ENCODE peak calls at places on chromosomes 13 and 19, in ten cellular contexts. One of them, this sample, is unnamed.

GRCh38 chr13:21240586-21240985 is 64.1 kb downstream of the MRPL57 start:
- DNase-seq in PC-9: no peak
- DNase-seq in AG10803: peak; percentile 77
- DNase-seq in hepatocyte: no peak
- DNase-seq in coronary artery: no peak
- DNase-seq in testis: no peak
- DNase-seq in fibroblast of pulmonary artery: peak; percentile 51
- DNase-seq in OCI-LY7: no peak
- DNase-seq in uterus: no peak
- DNase-seq in bronchial epithelial cell: peak; percentile 33
- DNase-seq in this sample: no peak

GRCh38 chr13:101157261-101157660 is 259.0 kb downstream of the NALCN start:
- DNase-seq in PC-9: peak; percentile 8
- DNase-seq in AG10803: peak; percentile 42
- DNase-seq in hepatocyte: no peak
- DNase-seq in coronary artery: no peak
- DNase-seq in testis: no peak
- DNase-seq in fibroblast of pulmonary artery: no peak
- DNase-seq in OCI-LY7: no peak
- DNase-seq in uterus: no peak
- DNase-seq in bronchial epithelial cell: peak; percentile 4
- DNase-seq in this sample: peak; percentile 32

GRCh38 chr19:19213822-19214558 is 2.2 kb downstream of the NCAN start:
- DNase-seq in PC-9: no peak
- DNase-seq in AG10803: no peak
- DNase-seq in hepatocyte: no peak
- DNase-seq in coronary artery: no peak
- DNase-seq in testis: no peak
- DNase-seq in fibroblast of pulmonary artery: no peak
- DNase-seq in OCI-LY7: no peak
- DNase-seq in uterus: no peak
- DNase-seq in bronchial epithelial cell: no peak
- DNase-seq in this sample: no peak

GRCh38 chr13:21039097-21039800 is 22.1 kb downstream of the LATS2 start:
- DNase-seq in PC-9: no peak
- DNase-seq in AG10803: no peak
- DNase-seq in hepatocyte: no peak
- DNase-seq in coronary artery: no peak
- DNase-seq in testis: no peak
- DNase-seq in fibroblast of pulmonary artery: no peak
- DNase-seq in OCI-LY7: peak; percentile 8
- DNase-seq in uterus: no peak
- DNase-seq in bronchial epithelial cell: no peak
- DNase-seq in this sample: no peak

GRCh38 chr13:32150239-32150638 is 118.7 kb downstream of the FRY start:
- DNase-seq in PC-9: no peak
- DNase-seq in AG10803: peak; percentile 46
- DNase-seq in hepatocyte: no peak
- DNase-seq in coronary artery: no peak
- DNase-seq in testis: peak; percentile 28
- DNase-seq in fibroblast of pulmonary artery: no peak
- DNase-seq in OCI-LY7: no peak
- DNase-seq in uterus: peak; percentile 38
- DNase-seq in bronchial epithelial cell: no peak
- DNase-seq in this sample: no peak

GRCh38 chr19:52670046-52670445 is 31.9 kb upstream of the ZNF83 start:
- DNase-seq in PC-9: peak; percentile 24
- DNase-seq in AG10803: no peak
- DNase-seq in hepatocyte: peak; percentile 26
- DNase-seq in coronary artery: no peak
- DNase-seq in testis: no peak
- DNase-seq in fibroblast of pulmonary artery: no peak
- DNase-seq in OCI-LY7: no peak
- DNase-seq in uterus: no peak
- DNase-seq in bronchial epithelial cell: peak; percentile 92
- DNase-seq in this sample: no peak

GRCh38 chr13:60431108-60431700 is 34.2 kb downstream of the TDRD3 start:
- DNase-seq in PC-9: no peak
- DNase-seq in AG10803: peak; percentile 72
- DNase-seq in hepatocyte: peak; percentile 69
- DNase-seq in coronary artery: no peak
- DNase-seq in testis: no peak
- DNase-seq in fibroblast of pulmonary artery: peak; percentile 83
- DNase-seq in OCI-LY7: peak; percentile 63
- DNase-seq in uterus: no peak
- DNase-seq in bronchial epithelial cell: peak; percentile 70
- DNase-seq in this sample: peak; percentile 62

GRCh38 chr13:111206148-111206547 is 91.0 kb downstream of the ARHGEF7 start:
- DNase-seq in PC-9: no peak
- DNase-seq in AG10803: no peak
- DNase-seq in hepatocyte: no peak
- DNase-seq in coronary artery: no peak
- DNase-seq in testis: no peak
- DNase-seq in fibroblast of pulmonary artery: no peak
- DNase-seq in OCI-LY7: no peak
- DNase-seq in uterus: no peak
- DNase-seq in bronchial epithelial cell: no peak
- DNase-seq in this sample: no peak

GRCh38 chr13:95204231-95204765 is 97.0 kb downstream of the ABCC4 start:
- DNase-seq in PC-9: no peak
- DNase-seq in AG10803: no peak
- DNase-seq in hepatocyte: no peak
- DNase-seq in coronary artery: no peak
- DNase-seq in testis: no peak
- DNase-seq in fibroblast of pulmonary artery: no peak
- DNase-seq in OCI-LY7: no peak
- DNase-seq in uterus: no peak
- DNase-seq in bronchial epithelial cell: no peak
- DNase-seq in this sample: no peak

GRCh38 chr13:105518086-105518485 is 1017.4 kb downstream of the EFNB2 start:
- DNase-seq in PC-9: no peak
- DNase-seq in AG10803: peak; percentile 24
- DNase-seq in hepatocyte: no peak
- DNase-seq in coronary artery: no peak
- DNase-seq in testis: no peak
- DNase-seq in fibroblast of pulmonary artery: peak; percentile 13
- DNase-seq in OCI-LY7: no peak
- DNase-seq in uterus: no peak
- DNase-seq in bronchial epithelial cell: no peak
- DNase-seq in this sample: no peak

GRCh38 chr19:38554676-38555141 is 63.0 kb downstream of the MAP4K1 start:
- DNase-seq in PC-9: no peak
- DNase-seq in AG10803: no peak
- DNase-seq in hepatocyte: no peak
- DNase-seq in coronary artery: no peak
- DNase-seq in testis: no peak
- DNase-seq in fibroblast of pulmonary artery: no peak
- DNase-seq in OCI-LY7: no peak
- DNase-seq in uterus: no peak
- DNase-seq in bronchial epithelial cell: no peak
- DNase-seq in this sample: no peak

GRCh38 chr13:38582133-38582532 is 104.7 kb upstream of the FREM2 start:
- DNase-seq in PC-9: peak; percentile 10
- DNase-seq in AG10803: peak; percentile 31
- DNase-seq in hepatocyte: peak; percentile 73
- DNase-seq in coronary artery: no peak
- DNase-seq in testis: peak; percentile 24
- DNase-seq in fibroblast of pulmonary artery: peak; percentile 57
- DNase-seq in OCI-LY7: peak; percentile 41
- DNase-seq in uterus: no peak
- DNase-seq in bronchial epithelial cell: peak; percentile 41
- DNase-seq in this sample: peak; percentile 19

GRCh38 chr13:42355118-42355840 is 83.3 kb downstream of the AKAP11 start:
- DNase-seq in PC-9: no peak
- DNase-seq in AG10803: no peak
- DNase-seq in hepatocyte: no peak
- DNase-seq in coronary artery: no peak
- DNase-seq in testis: no peak
- DNase-seq in fibroblast of pulmonary artery: no peak
- DNase-seq in OCI-LY7: no peak
- DNase-seq in uterus: no peak
- DNase-seq in bronchial epithelial cell: no peak
- DNase-seq in this sample: no peak

GRCh38 chr19:12788682-12789097 is 2.6 kb upstream of the JUNB start:
- DNase-seq in PC-9: peak; percentile 80
- DNase-seq in AG10803: peak; percentile 72
- DNase-seq in hepatocyte: peak; percentile 91
- DNase-seq in coronary artery: peak; percentile 90
- DNase-seq in testis: peak; percentile 88
- DNase-seq in fibroblast of pulmonary artery: peak; percentile 77
- DNase-seq in OCI-LY7: no peak
- DNase-seq in uterus: peak; percentile 84
- DNase-seq in bronchial epithelial cell: peak; percentile 67
- DNase-seq in this sample: no peak

GRCh38 chr19:46732966-46733692 is 12.7 kb upstream of the FKRP start:
- DNase-seq in PC-9: peak; percentile 63
- DNase-seq in AG10803: no peak
- DNase-seq in hepatocyte: no peak
- DNase-seq in coronary artery: no peak
- DNase-seq in testis: peak; percentile 57
- DNase-seq in fibroblast of pulmonary artery: no peak
- DNase-seq in OCI-LY7: no peak
- DNase-seq in uterus: no peak
- DNase-seq in bronchial epithelial cell: no peak
- DNase-seq in this sample: no peak

GRCh38 chr13:61423879-61424278 is 8.2 kb upstream of the PCDH20 start:
- DNase-seq in PC-9: no peak
- DNase-seq in AG10803: no peak
- DNase-seq in hepatocyte: no peak
- DNase-seq in coronary artery: no peak
- DNase-seq in testis: no peak
- DNase-seq in fibroblast of pulmonary artery: no peak
- DNase-seq in OCI-LY7: no peak
- DNase-seq in uterus: no peak
- DNase-seq in bronchial epithelial cell: peak; percentile 1
- DNase-seq in this sample: no peak

DNA sequence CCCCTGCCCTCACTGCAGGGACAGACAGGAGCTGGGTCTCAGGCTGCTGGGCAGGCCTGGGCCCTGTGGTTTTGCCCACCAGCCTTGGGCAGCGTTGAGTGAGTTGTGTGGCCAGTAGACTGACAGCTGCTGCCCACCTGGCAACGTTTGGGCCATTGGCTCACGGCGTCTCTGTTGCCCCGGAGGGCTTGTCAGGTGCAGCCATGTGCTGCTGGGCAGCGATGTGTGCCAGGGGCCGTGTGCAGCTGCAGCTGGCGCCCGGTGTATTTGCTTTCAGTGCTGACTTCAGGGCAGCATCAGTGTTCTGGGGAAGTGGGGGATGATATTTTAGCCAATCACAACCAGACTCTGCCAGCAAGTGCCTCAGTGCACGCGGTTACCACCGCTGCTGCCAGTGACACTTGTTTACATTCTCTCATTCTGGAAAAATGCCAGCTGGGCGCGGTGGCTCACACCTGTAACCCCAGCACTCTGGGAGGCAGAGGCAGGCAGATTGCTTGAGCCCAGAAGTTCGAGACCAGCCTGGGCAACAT is 10.6 kb downstream of the FZR1 start:
- DNase-seq in PC-9: no peak
- DNase-seq in AG10803: no peak
- DNase-seq in hepatocyte: no peak
- DNase-seq in coronary artery: no peak
- DNase-seq in testis: no peak
- DNase-seq in fibroblast of pulmonary artery: no peak
- DNase-seq in OCI-LY7: peak; percentile 79
- DNase-seq in uterus: no peak
- DNase-seq in bronchial epithelial cell: no peak
- DNase-seq in this sample: no peak
- H3K4me3 ChIP-seq in PC-9: no peak overlapping the region
- H3K4me3 ChIP-seq in AG10803: no peak overlapping the region
- H3K4me3 ChIP-seq in hepatocyte: no peak overlapping the region
- H3K4me3 ChIP-seq in coronary artery: no peak overlapping the region
- H3K4me3 ChIP-seq in testis: no peak overlapping the region
- H3K4me3 ChIP-seq in fibroblast of pulmonary artery: no peak overlapping the region
- H3K4me3 ChIP-seq in OCI-LY7: no peak overlapping the region
- H3K4me3 ChIP-seq in uterus: no peak overlapping the region
- H3K4me3 ChIP-seq in bronchial epithelial cell: no peak overlapping the region
- H3K4me3 ChIP-seq in this sample: no peak overlapping the region

DNA sequence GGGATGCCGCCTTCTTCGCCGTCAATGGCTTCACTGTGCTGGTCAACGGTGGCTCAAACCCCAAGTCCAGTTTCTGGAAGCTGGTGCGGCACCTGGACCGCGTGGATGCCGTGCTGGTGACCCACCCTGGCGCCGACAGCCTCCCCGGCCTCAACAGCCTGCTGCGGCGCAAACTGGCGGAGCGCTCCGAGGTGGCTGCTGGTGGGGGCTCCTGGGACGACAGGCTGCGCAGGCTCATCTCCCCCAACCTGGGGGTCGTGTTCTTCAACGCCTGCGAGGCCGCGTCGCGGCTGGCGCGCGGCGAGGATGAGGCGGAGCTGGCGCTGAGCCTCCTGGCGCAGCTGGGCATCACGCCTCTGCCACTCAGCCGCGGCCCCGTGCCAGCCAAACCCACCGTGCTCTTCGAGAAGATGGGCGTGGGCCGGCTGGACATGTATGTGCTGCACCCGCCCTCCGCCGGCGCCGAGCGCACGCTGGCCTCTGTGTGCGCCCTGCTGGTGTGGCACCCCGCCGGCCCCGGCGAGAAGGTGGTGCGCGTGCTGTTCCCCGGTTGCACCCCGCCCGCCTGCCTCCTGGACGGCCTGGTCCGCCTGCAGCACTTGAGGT is 7.0 kb downstream of the MAP1S start:
- DNase-seq in PC-9: no peak
- DNase-seq in AG10803: no peak
- DNase-seq in hepatocyte: no peak
- DNase-seq in coronary artery: no peak
- DNase-seq in testis: no peak
- DNase-seq in fibroblast of pulmonary artery: no peak
- DNase-seq in OCI-LY7: no peak
- DNase-seq in uterus: no peak
- DNase-seq in bronchial epithelial cell: no peak
- DNase-seq in this sample: no peak
- TF ChIP-seq CTCF in PC-9: no peak
- TF ChIP-seq CTCF in AG10803: no peak
- TF ChIP-seq CTCF in hepatocyte: no peak
- TF ChIP-seq CTCF in coronary artery: no peak
- TF ChIP-seq CTCF in testis: no peak
- TF ChIP-seq CTCF in fibroblast of pulmonary artery: no peak
- TF ChIP-seq CTCF in OCI-LY7: peak; percentile 3
- TF ChIP-seq CTCF in uterus: no peak
- TF ChIP-seq CTCF in bronchial epithelial cell: no peak
- TF ChIP-seq CTCF in this sample: no peak

GRCh38 chr19:39998511-39998910 is 1.7 kb downstream of the ZNF546 start:
- DNase-seq in PC-9: no peak
- DNase-seq in AG10803: no peak
- DNase-seq in hepatocyte: no peak
- DNase-seq in coronary artery: no peak
- DNase-seq in testis: no peak
- DNase-seq in fibroblast of pulmonary artery: no peak
- DNase-seq in OCI-LY7: no peak
- DNase-seq in uterus: no peak
- DNase-seq in bronchial epithelial cell: peak; percentile 74
- DNase-seq in this sample: no peak
- H3K4me3 ChIP-seq in PC-9: no peak overlapping the region
- H3K4me3 ChIP-seq in AG10803: no peak overlapping the region
- H3K4me3 ChIP-seq in hepatocyte: no peak overlapping the region
- H3K4me3 ChIP-seq in coronary artery: no peak overlapping the region
- H3K4me3 ChIP-seq in testis: no peak overlapping the region
- H3K4me3 ChIP-seq in fibroblast of pulmonary artery: no peak overlapping the region
- H3K4me3 ChIP-seq in OCI-LY7: no peak overlapping the region
- H3K4me3 ChIP-seq in uterus: no peak overlapping the region
- H3K4me3 ChIP-seq in bronchial epithelial cell: no peak overlapping the region
- H3K4me3 ChIP-seq in this sample: no peak overlapping the region

GRCh38 chr19:35143231-35143715 is at the start of gene FXYD7:
- DNase-seq in PC-9: no peak
- DNase-seq in AG10803: no peak
- DNase-seq in hepatocyte: no peak
- DNase-seq in coronary artery: no peak
- DNase-seq in testis: no peak
- DNase-seq in fibroblast of pulmonary artery: no peak
- DNase-seq in OCI-LY7: no peak
- DNase-seq in uterus: peak; percentile 51
- DNase-seq in bronchial epithelial cell: no peak
- DNase-seq in this sample: no peak
- TF ChIP-seq CTCF in PC-9: no peak
- TF ChIP-seq CTCF in AG10803: no peak
- TF ChIP-seq CTCF in hepatocyte: no peak
- TF ChIP-seq CTCF in coronary artery: no peak
- TF ChIP-seq CTCF in testis: no peak
- TF ChIP-seq CTCF in fibroblast of pulmonary artery: no peak
- TF ChIP-seq CTCF in OCI-LY7: no peak
- TF ChIP-seq CTCF in uterus: no peak
- TF ChIP-seq CTCF in bronchial epithelial cell: no peak
- TF ChIP-seq CTCF in this sample: no peak